ENCODE peak calls at places on chromosomes 2 and 18, in seven cellular contexts. C is adrenal gland; G is naive thymus-derived CD4-positive, alpha-beta T cell; B is pancreas; I is A549; A is K562; R is astrocyte. V is an unnamed sample. For H3K9me3, the result is how much of the 10 kb centered on the place peaks cover.

GRCh38 chr2:182890305-182890704 is 23.9 kb upstream of the FRZB start:
- DNase-seq in B (no peak), G (no peak), C (no peak), I (no peak), A (no peak), R (no peak), V (no peak)

GRCh38 chr18:5461056-5461455 is 82.7 kb downstream of the EPB41L3 start:
- DNase-seq in I (no peak), A (no peak), C (no peak), B (no peak), G (no peak), R (no peak), V (no peak)

GRCh38 chr2:68466361-68466777 is 725 bp downstream of the FBXO48 start:
- DNase-seq in A (peak), C (no peak), I (peak), G (peak), R (peak), B (no peak), V (no peak)

GRCh38 chr2:143745060-143745459 is 615.8 kb downstream of the ARHGAP15 start:
- DNase-seq in I (no peak), A (no peak), B (no peak), R (no peak), G (no peak), C (no peak), V (no peak)

GRCh38 chr2:231396058-231396821 is 730 bp downstream of the B3GNT7 start:
- DNase-seq in R (no peak), C (peak), G (no peak), I (no peak), A (no peak), B (no peak), V (no peak)

GRCh38 chr2:138827426-138828054 is 47.4 kb upstream of the NXPH2 start:
- DNase-seq in I (peak), A (peak), G (no peak), B (no peak), C (peak), R (peak), V (no peak)

GRCh38 chr18:66749030-66749429 is 145.1 kb upstream of the CDH19 start:
- DNase-seq in A (no peak), I (peak), R (peak), C (no peak), B (no peak), G (no peak), V (no peak)

GRCh38 chr2:28598484-28598883 is 102.6 kb downstream of the PLB1 start:
- DNase-seq in I (no peak), A (no peak), C (no peak), G (no peak), B (no peak), R (no peak), V (no peak)

GRCh38 chr2:100891911-100892642 is 72.1 kb downstream of the NPAS2 start:
- DNase-seq in B (no peak), I (peak), G (no peak), A (peak), R (peak), C (no peak), V (no peak)

DNA sequence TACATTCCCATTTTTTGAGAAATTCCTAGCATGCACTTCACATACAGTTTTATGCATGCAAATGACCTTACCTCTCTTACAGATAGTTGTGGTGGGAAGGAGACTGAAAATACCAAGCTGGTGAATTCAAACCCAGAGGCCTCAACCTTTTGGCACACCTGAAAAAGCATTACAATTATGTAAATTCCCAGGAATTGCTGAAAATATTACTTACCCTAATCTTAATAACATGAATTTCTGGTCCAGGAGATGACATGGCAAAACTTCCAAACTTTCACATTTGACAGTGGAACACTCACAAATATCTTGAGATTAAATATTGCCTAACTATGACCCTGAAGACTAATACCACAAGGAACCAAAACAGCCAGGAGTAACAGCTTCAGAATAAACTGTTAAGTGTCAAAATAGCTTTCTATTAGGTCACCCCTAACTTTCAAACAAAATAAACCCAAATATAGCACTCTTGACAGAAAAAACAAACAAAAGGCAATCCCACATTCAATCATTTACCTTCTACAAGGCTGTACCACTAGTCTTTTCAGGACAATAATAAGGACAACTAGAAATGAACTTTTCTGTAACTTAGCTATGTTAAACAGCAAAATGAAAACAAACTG is 10.9 kb upstream of the PEX13 start:
- DNase-seq in R (no peak), G (no peak), B (no peak), C (no peak), I (no peak), A (no peak), V (no peak)
- H3K4me3 ChIP-seq in R (no peak), G (no peak), B (no peak), C (no peak), I (no peak), A (no peak), V (no peak)

GRCh38 chr2:204958371-204958770 is 413.1 kb downstream of the PARD3B start:
- DNase-seq in G (no peak), I (no peak), R (no peak), C (no peak), B (no peak), A (no peak), V (no peak)
- H3K9me3 ChIP-seq in G (under half), I (under half), R (under half), C (under half), B (under half), A (under half), V (under half)

DNA sequence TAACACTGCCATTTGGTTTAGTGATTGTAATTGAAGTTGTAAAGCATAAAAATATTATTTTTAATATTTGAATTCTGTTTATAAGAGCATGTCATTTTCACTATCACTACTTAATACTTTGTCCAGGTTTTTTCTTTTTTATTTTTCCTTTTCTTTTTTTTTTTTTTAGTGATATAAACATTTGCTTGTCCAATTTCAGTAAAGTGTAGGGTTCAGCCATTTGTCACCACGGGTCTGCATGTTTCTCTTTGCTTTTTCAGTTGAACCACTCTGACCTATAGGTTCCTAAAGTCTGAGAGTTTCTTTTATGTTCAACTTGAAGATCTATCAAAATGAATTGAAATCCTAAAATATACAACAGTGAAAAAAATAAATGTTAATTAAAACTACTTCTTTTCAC is 48.5 kb upstream of the SPAG16 start:
- DNase-seq in B (no peak), I (no peak), A (no peak), R (no peak), C (no peak), G (no peak), V (no peak)
- H3K4me3 ChIP-seq in B (no peak), I (no peak), A (no peak), R (no peak), C (no peak), G (no peak), V (no peak)

DNA sequence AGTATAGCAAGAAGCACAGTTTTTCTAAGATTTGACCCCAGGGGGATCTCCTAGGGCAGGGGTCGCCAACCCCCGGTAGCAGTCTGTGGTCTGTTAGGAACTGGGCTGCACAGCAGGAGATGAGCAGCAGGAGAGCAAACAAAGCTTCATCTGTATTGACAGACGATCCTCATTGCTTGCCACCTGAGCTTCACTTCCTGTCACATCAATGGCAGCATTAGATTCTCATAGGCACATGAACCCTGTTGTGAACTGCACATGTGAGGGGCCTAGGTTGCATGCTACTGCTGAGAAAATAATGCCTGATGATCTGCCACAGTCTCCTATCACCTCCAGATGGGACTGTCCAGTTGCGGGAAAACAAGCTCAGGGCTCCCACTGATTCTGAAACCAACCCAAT is 136.2 kb downstream of the RGPD3 start:
- DNase-seq in R (no peak), I (no peak), B (no peak), A (no peak), C (no peak), G (no peak), V (no peak)
- H3K9me3 ChIP-seq in R (under half), I (under half), B (under half), A (under half), C (under half), G (under half), V (under half)

V was measured in lower lobe of right lung.